ENCODE peak calls at places on chromosome 1, in six cellular contexts. H is left colon; C is activated CD4-positive, CD25-positive, alpha-beta regulatory T cell treated with anti-CD3 and anti-CD28 coated beads, Interleukin-2, amount 50 U/mL, for 72 hours; F is activated gamma-delta T cell treated with Interleukin-2 at 50 U/mL for 16 hours; Z is AG04450; U is mesendoderm. T is an unnamed sample.

GRCh38 chr1:39080884-39081265 is 54.7 kb downstream of the NDUFS5 start:
- DNase-seq in H (no peak), U (no peak), C (no peak), Z (no peak), F (no peak), T (no peak)

GRCh38 chr1:171062902-171063301 is 27.8 kb upstream of the FMO3 start:
- DNase-seq in U (no peak), C (no peak), F (no peak), Z (no peak), H (no peak), T (no peak)

GRCh38 chr1:206895320-206895719 is 1.9 kb upstream of the IL24 start:
- DNase-seq in H (no peak), F (no peak), U (peak; percentile 60), C (no peak), Z (no peak), T (no peak)

GRCh38 chr1:69459244-69459643 is 108.5 kb upstream of the LRRC7 start:
- DNase-seq in U (peak; percentile 39), F (no peak), H (no peak), C (no peak), Z (no peak), T (no peak)

GRCh38 chr1:204465469-204466415 is 28.9 kb downstream of the PIK3C2B start:
- DNase-seq in U (peak; percentile 30), Z (no peak), C (no peak), F (no peak), H (no peak), T (no peak)

GRCh38 chr1:22971161-22972062 is 1.3 kb downstream of the LACTBL1 start:
- DNase-seq in H (no peak), C (no peak), U (peak; percentile 64), Z (no peak), F (no peak), T (no peak)

GRCh38 chr1:23862640-23863039 is 5.5 kb downstream of the FUCA1 start:
- DNase-seq in Z (no peak), F (no peak), U (no peak), H (no peak), C (no peak), T (no peak)

GRCh38 chr1:247367786-247368342 is 36.2 kb upstream of the ZNF496 start:
- DNase-seq in C (no peak), H (no peak), F (no peak), Z (no peak), U (peak; percentile 26), T (no peak)

GRCh38 chr1:71986181-71986580 is 296.2 kb downstream of the NEGR1 start:
- DNase-seq in C (no peak), U (no peak), Z (no peak), H (no peak), F (no peak), T (no peak)

GRCh38 chr1:38477811-38478210 is 381.8 kb downstream of the RRAGC start:
- DNase-seq in Z (no peak), C (no peak), H (no peak), U (no peak), F (no peak), T (no peak)

GRCh38 chr1:156124557-156125483 is 10.3 kb downstream of the LMNA start:
- DNase-seq in U (no peak), H (peak; percentile 94), F (peak; percentile 22), C (no peak), Z (no peak), T (peak; percentile 67)

GRCh38 chr1:40774266-40774998 is 9.2 kb upstream of the KCNQ4 start:
- DNase-seq in C (peak; percentile 72), U (peak; percentile 78), Z (no peak), H (peak; percentile 44), F (peak; percentile 66), T (peak; percentile 72)

GRCh38 chr1:17909634-17910033 is 154.5 kb downstream of the ACTL8 start:
- DNase-seq in H (no peak), U (peak; percentile 94), Z (no peak), F (no peak), C (no peak), T (no peak)

GRCh38 chr1:12075195-12076114 is 12.4 kb downstream of the TNFRSF8 start:
- DNase-seq in Z (peak; percentile 76), H (no peak), F (no peak), U (peak; percentile 39), C (no peak), T (no peak)

GRCh38 chr1:181985981-181986906 is 75.3 kb downstream of the ZNF648 start:
- DNase-seq in U (no peak), F (no peak), H (no peak), C (no peak), Z (no peak), T (no peak)

T was measured in natural killer cell treated with Interleukin-12 subunit alpha and Interleukin-12 subunit beta and Interleukin-15 and Interleukin-18, amount 100 ng/mL, for 72 hours.